ENCODE peak calls at places on chromosome 7, in six cellular contexts. A, I, E, V, S and J are unnamed samples.

GRCh38 chr7:13524076-13524475 is 465.4 kb downstream of the ETV1 start:
- DNase-seq in V (no peak), A (no peak), S (no peak), I (no peak), E (peak), J (no peak)

GRCh38 chr7:28804990-28805389 is 153.1 kb downstream of the TRIL start:
- DNase-seq in A (no peak), I (peak), S (no peak), V (no peak), E (peak), J (no peak)

GRCh38 chr7:91517408-91517807 is 253.2 kb downstream of the FZD1 start:
- DNase-seq in V (no peak), S (no peak), E (no peak), A (no peak), I (no peak), J (no peak)

GRCh38 chr7:102404005-102404861 is 8.1 kb downstream of the PRKRIP1 start:
- DNase-seq in S (peak), I (peak), V (peak), E (peak), A (peak), J (peak)

GRCh38 chr7:152189026-152189425 is 163.6 kb downstream of the GALNT11 start:
- DNase-seq in V (no peak), I (no peak), S (no peak), A (no peak), E (peak), J (no peak)

GRCh38 chr7:127751723-127752448 is 99.9 kb downstream of the SND1 start:
- DNase-seq in S (no peak), A (no peak), E (peak), I (peak), V (no peak), J (no peak)

GRCh38 chr7:74479961-74480829 is 26.5 kb downstream of the GTF2IRD1 start:
- DNase-seq in A (no peak), I (peak), S (no peak), E (peak), V (no peak), J (no peak)

GRCh38 chr7:142771353-142771723 is 568 bp downstream of the PRSS2 start:
- DNase-seq in E (no peak), V (no peak), S (no peak), I (no peak), A (no peak), J (no peak)

GRCh38 chr7:157495594-157495993 is 158.8 kb downstream of the DNAJB6 start:
- DNase-seq in E (no peak), A (no peak), V (no peak), S (no peak), I (no peak), J (no peak)

GRCh38 chr7:86942081-86942480 is 117.4 kb downstream of the ELAPOR2 start:
- DNase-seq in E (peak), S (no peak), I (no peak), V (no peak), A (no peak), J (no peak)

GRCh38 chr7:4237296-4238235 is 444.5 kb upstream of the FOXK1 start:
- DNase-seq in E (no peak), V (no peak), A (no peak), S (no peak), I (no peak), J (no peak)

GRCh38 chr7:131076711-131077170 is 250.9 kb upstream of the MKLN1 start:
- DNase-seq in E (peak), V (no peak), S (no peak), A (no peak), I (peak), J (no peak)

GRCh38 chr7:158778476-158778875 is 50.8 kb downstream of the ESYT2 start:
- DNase-seq in I (no peak), S (no peak), V (no peak), E (peak), A (no peak), J (no peak)

GRCh38 chr7:81235896-81236479 is 317.1 kb upstream of the SEMA3C start:
- DNase-seq in I (no peak), S (no peak), V (no peak), E (no peak), A (no peak), J (no peak)

GRCh38 chr7:24882989-24883631 is 96.9 kb downstream of the OSBPL3 start:
- DNase-seq in S (no peak), A (no peak), I (peak), V (no peak), E (peak), J (peak)

GRCh38 chr7:137545059-137545730 is 201.7 kb upstream of the PTN start:
- DNase-seq in A (no peak), S (no peak), E (no peak), V (no peak), I (no peak), J (no peak)

GRCh38 chr7:4682621-4683042 is 537 bp downstream of the FOXK1 start:
- DNase-seq in V (no peak), I (peak), E (peak), A (peak), S (peak), J (peak)

GRCh38 chr7:112462236-112462635 is 12.0 kb downstream of the IFRD1 start:
- DNase-seq in E (peak), V (peak), S (no peak), I (peak), A (peak), J (peak)

GRCh38 chr7:26441640-26442277 is 150.1 kb downstream of the SNX10 start:
- DNase-seq in A (no peak), E (no peak), I (no peak), S (no peak), V (no peak), J (no peak)

GRCh38 chr7:149879801-149880738 is 6.3 kb downstream of the ATP6V0E2 start:
- DNase-seq in V (no peak), S (peak), A (no peak), E (no peak), I (no peak), J (no peak)

GRCh38 chr7:142904128-142904527 is 18.6 kb upstream of the TRPV6 start:
- DNase-seq in A (no peak), S (no peak), I (no peak), V (no peak), E (no peak), J (no peak)

GRCh38 chr7:149284343-149284742 is 22.3 kb downstream of the ZNF783 start:
- DNase-seq in E (no peak), A (no peak), S (peak), V (no peak), I (no peak), J (no peak)

GRCh38 chr7:875476-876076 is 778 bp upstream of the GET4 start:
- DNase-seq in I (no peak), A (no peak), S (no peak), E (no peak), V (no peak), J (no peak)

GRCh38 chr7:2715341-2716231 is 27.6 kb downstream of the AMZ1 start:
- DNase-seq in S (peak), I (no peak), V (no peak), A (no peak), E (no peak), J (no peak)

GRCh38 chr7:18993933-18994668 is 123.3 kb downstream of the TWIST1 start:
- DNase-seq in E (no peak), S (no peak), I (peak), A (no peak), V (no peak), J (no peak)

GRCh38 chr7:128831178-128831993 is 1.2 kb downstream of the FLNC start:
- DNase-seq in A (peak), S (no peak), V (no peak), E (peak), I (peak), J (no peak)

GRCh38 chr7:3897430-3898385 is 596.7 kb downstream of the SDK1 start:
- DNase-seq in E (peak), A (peak), I (peak), V (peak), S (peak), J (no peak)

GRCh38 chr7:96861-97260 is 95.5 kb upstream of the FAM20C start:
- DNase-seq in V (no peak), I (no peak), A (no peak), E (no peak), S (no peak), J (no peak)

GRCh38 chr7:51472017-51472296 is 155.3 kb upstream of the COBL start:
- DNase-seq in A (no peak), E (no peak), S (no peak), V (no peak), I (no peak), J (no peak)

GRCh38 chr7:112173214-112173905 is 32.8 kb downstream of the DOCK4 start:
- DNase-seq in V (no peak), S (no peak), I (no peak), E (peak), A (no peak), J (no peak)

GRCh38 chr7:925601-926000 is 28.9 kb downstream of the ADAP1 start:
- DNase-seq in I (peak), A (peak), V (no peak), S (peak), E (no peak), J (no peak)

GRCh38 chr7:15801565-15801964 is 115.1 kb upstream of the MEOX2 start:
- DNase-seq in E (peak), A (no peak), S (no peak), V (no peak), I (peak), J (no peak)

GRCh38 chr7:80749270-80749669 is 110.8 kb downstream of the CD36 start:
- DNase-seq in E (no peak), V (no peak), S (no peak), I (no peak), A (no peak), J (no peak)

GRCh38 chr7:114217026-114217425 is 197.6 kb upstream of the FOXP2 start:
- DNase-seq in A (no peak), V (no peak), E (no peak), I (no peak), S (no peak), J (no peak)

GRCh38 chr7:50497068-50497642 is 47.0 kb upstream of the FIGNL1 start:
- DNase-seq in I (peak), V (no peak), A (no peak), S (no peak), E (peak), J (no peak)

GRCh38 chr7:88219781-88220747 is at the start of gene SRI:
- DNase-seq in S (peak), I (peak), V (peak), E (peak), A (peak), J (peak)

GRCh38 chr7:140316165-140316661 is 82.1 kb downstream of the SLC37A3 start:
- DNase-seq in V (no peak), I (peak), E (peak), A (peak), S (no peak), J (peak)